ENCODE peak calls at places on chromosome 6, in ten cellular contexts. B, L, I, W, R, S, X, C, P and V are unnamed samples.

GRCh38 chr6:11384531-11385309 is 152.3 kb upstream of the NEDD9 start:
- DNase-seq in B (peak; percentile 27), L (no peak), I (no peak), W (no peak), R (peak; percentile 12), S (no peak), X (peak; percentile 20), C (no peak), P (no peak), V (peak; percentile 37)

GRCh38 chr6:35698858-35699257 is 10.1 kb upstream of the FKBP5 start:
- DNase-seq in B (no peak), L (no peak), I (no peak), W (peak; percentile 6), R (no peak), S (no peak), X (no peak), C (no peak), P (no peak), V (no peak)

GRCh38 chr6:151299009-151299408 is 59.2 kb downstream of the AKAP12 start:
- DNase-seq in B (no peak), L (no peak), I (no peak), W (no peak), R (no peak), S (no peak), X (no peak), C (no peak), P (no peak), V (no peak)

GRCh38 chr6:340991-341827 is 48.9 kb downstream of the DUSP22 start:
- DNase-seq in B (peak; percentile 60), L (no peak), I (no peak), W (no peak), R (no peak), S (no peak), X (no peak), C (no peak), P (no peak), V (no peak)

GRCh38 chr6:113076817-113077216 is 729.7 kb downstream of the RFPL4B start:
- DNase-seq in B (no peak), L (no peak), I (no peak), W (no peak), R (no peak), S (no peak), X (no peak), C (no peak), P (no peak), V (no peak)

GRCh38 chr6:53837875-53838806 is 43.3 kb downstream of the LRRC1 start:
- DNase-seq in B (no peak), L (no peak), I (no peak), W (no peak), R (peak; percentile 22), S (no peak), X (no peak), C (no peak), P (peak; percentile 16), V (peak; percentile 25)

GRCh38 chr6:27130668-27131428 is 116.7 kb upstream of the PRSS16 start:
- DNase-seq in B (no peak), L (no peak), I (no peak), W (no peak), R (no peak), S (no peak), X (no peak), C (no peak), P (no peak), V (peak; percentile 5)

GRCh38 chr6:153090241-153090930 is 40.7 kb downstream of the RGS17 start:
- DNase-seq in B (peak; percentile 94), L (peak; percentile 84), I (no peak), W (no peak), R (peak; percentile 93), S (no peak), X (peak; percentile 51), C (no peak), P (peak; percentile 83), V (peak; percentile 84)

GRCh38 chr6:9456241-9456658 is 958.6 kb downstream of the TFAP2A start:
- DNase-seq in B (no peak), L (no peak), I (no peak), W (no peak), R (no peak), S (no peak), X (no peak), C (no peak), P (no peak), V (no peak)

GRCh38 chr6:123434186-123434585 is 202.6 kb downstream of the TRDN start:
- DNase-seq in B (peak; percentile 5), L (no peak), I (no peak), W (no peak), R (no peak), S (no peak), X (no peak), C (no peak), P (no peak), V (no peak)

GRCh38 chr6:162119349-162119748 is 608.2 kb downstream of the PRKN start:
- DNase-seq in B (peak; percentile 60), L (no peak), I (no peak), W (no peak), R (no peak), S (no peak), X (no peak), C (no peak), P (peak; percentile 61), V (peak; percentile 58)

GRCh38 chr6:72650081-72650745 is 28.3 kb downstream of the KCNQ5 start:
- DNase-seq in B (peak; percentile 7), L (no peak), I (no peak), W (no peak), R (peak; percentile 19), S (no peak), X (no peak), C (no peak), P (peak; percentile 7), V (no peak)

GRCh38 chr6:14818422-14818884 is 427.4 kb upstream of the JARID2 start:
- DNase-seq in B (peak; percentile 51), L (no peak), I (no peak), W (no peak), R (no peak), S (no peak), X (peak; percentile 63), C (no peak), P (peak; percentile 42), V (no peak)

GRCh38 chr6:79622353-79622752 is 8.8 kb upstream of the SH3BGRL2 start:
- DNase-seq in B (no peak), L (no peak), I (no peak), W (no peak), R (no peak), S (no peak), X (no peak), C (no peak), P (no peak), V (no peak)

GRCh38 chr6:141809901-141810300 is 322.8 kb upstream of the GJE1 start:
- DNase-seq in B (peak; percentile 6), L (no peak), I (no peak), W (no peak), R (peak; percentile 34), S (no peak), X (no peak), C (no peak), P (peak; percentile 8), V (no peak)

GRCh38 chr6:169411722-169412121 is 158.1 kb upstream of the THBS2 start:
- DNase-seq in B (no peak), L (no peak), I (no peak), W (no peak), R (no peak), S (no peak), X (no peak), C (no peak), P (no peak), V (no peak)

GRCh38 chr6:154370545-154370944 is 13.9 kb upstream of the IPCEF1 start:
- DNase-seq in B (peak; percentile 52), L (no peak), I (peak; percentile 27), W (no peak), R (peak; percentile 58), S (no peak), X (no peak), C (no peak), P (peak; percentile 59), V (peak; percentile 55)

GRCh38 chr6:66355471-66355870 is 648.4 kb upstream of the EYS start:
- DNase-seq in B (no peak), L (no peak), I (no peak), W (no peak), R (no peak), S (no peak), X (no peak), C (no peak), P (no peak), V (no peak)

GRCh38 chr6:36851149-36851614 is 11.9 kb upstream of the CPNE5 start:
- DNase-seq in B (peak; percentile 95), L (no peak), I (peak; percentile 62), W (peak; percentile 46), R (peak; percentile 72), S (peak; percentile 24), X (peak; percentile 71), C (no peak), P (peak; percentile 91), V (peak; percentile 92)

GRCh38 chr6:32110632-32111031 is 1.5 kb upstream of the TNXB start:
- DNase-seq in B (no peak), L (no peak), I (no peak), W (no peak), R (no peak), S (no peak), X (no peak), C (no peak), P (no peak), V (no peak)

GRCh38 chr6:31350551-31350950 is 6.4 kb downstream of the HLA-B start:
- DNase-seq in B (no peak), L (no peak), I (no peak), W (no peak), R (no peak), S (no peak), X (no peak), C (no peak), P (no peak), V (no peak)

GRCh38 chr6:5087389-5087788 is 2.2 kb downstream of the PPP1R3G start:
- DNase-seq in B (no peak), L (no peak), I (no peak), W (no peak), R (no peak), S (no peak), X (no peak), C (no peak), P (no peak), V (no peak)

GRCh38 chr6:14882394-14883073 is 363.3 kb upstream of the JARID2 start:
- DNase-seq in B (peak; percentile 30), L (no peak), I (peak; percentile 21), W (no peak), R (peak; percentile 46), S (no peak), X (no peak), C (no peak), P (no peak), V (peak; percentile 31)

GRCh38 chr6:126926926-126927325 is 191.5 kb upstream of the RSPO3 start:
- DNase-seq in B (no peak), L (no peak), I (no peak), W (no peak), R (no peak), S (no peak), X (no peak), C (no peak), P (no peak), V (no peak)

GRCh38 chr6:32950010-32950409 is 2.9 kb downstream of the HLA-DMA start:
- DNase-seq in B (no peak), L (no peak), I (no peak), W (no peak), R (no peak), S (no peak), X (no peak), C (no peak), P (no peak), V (no peak)

GRCh38 chr6:105326838-105327745 is 75.8 kb downstream of the PREP start:
- DNase-seq in B (peak; percentile 76), L (peak; percentile 66), I (peak; percentile 33), W (no peak), R (peak; percentile 83), S (no peak), X (peak; percentile 41), C (no peak), P (no peak), V (no peak)

GRCh38 chr6:24273471-24273870 is 84.4 kb downstream of the DCDC2 start:
- DNase-seq in B (peak; percentile 65), L (no peak), I (peak; percentile 12), W (no peak), R (peak; percentile 17), S (no peak), X (no peak), C (no peak), P (no peak), V (no peak)

GRCh38 chr6:39926668-39927067 is 7.6 kb downstream of the MOCS1 start:
- DNase-seq in B (no peak), L (no peak), I (no peak), W (no peak), R (no peak), S (no peak), X (no peak), C (no peak), P (no peak), V (no peak)